ENCODE peak calls at places on chromosomes 1 and 21, in four cellular contexts. R is GM12878, Z is K562, N is HepG2. Q is an unnamed sample.
A peak's percentile ranks its signal among the peaks of the same experiment; 100 is the strongest.

GRCh38 chr1:230320804-230321203 is 105.3 kb downstream of the PGBD5 start:
- DNase-seq in R (no peak), Z (no peak), N (no peak), Q (no peak)

GRCh38 chr1:27408151-27408550 is 15.7 kb downstream of the GPR3 start:
- DNase-seq in R (no peak), Z (no peak), N (no peak), Q (no peak)

GRCh38 chr1:76330993-76331603 is 256.6 kb downstream of the ST6GALNAC3 start:
- DNase-seq in N (peak; percentile 18), R (no peak), Z (peak; percentile 53), Q (peak; percentile 75)

GRCh38 chr1:164638506-164639202 is 79.7 kb downstream of the PBX1 start:
- DNase-seq in Z (no peak), N (no peak), R (no peak), Q (no peak)

GRCh38 chr1:228781161-228781771 is 46.0 kb downstream of the RHOU start:
- DNase-seq in N (no peak), R (no peak), Z (no peak), Q (peak; percentile 80)

GRCh38 chr1:174964261-174964984 is 35.3 kb upstream of the CACYBP start:
- DNase-seq in Z (peak; percentile 30), N (no peak), R (no peak), Q (no peak)

GRCh38 chr1:220528049-220528678 is at the start of gene MARK1:
- DNase-seq in Z (peak; percentile 25), R (no peak), N (no peak), Q (peak; percentile 82)

GRCh38 chr1:199612976-199613774 is 414.3 kb upstream of the NR5A2 start:
- DNase-seq in R (no peak), N (no peak), Z (no peak), Q (no peak)

GRCh38 chr1:245116781-245117180 is 38.0 kb upstream of the KIF26B start:
- DNase-seq in Z (no peak), N (no peak), R (no peak), Q (no peak)

GRCh38 chr1:20319456-20319855 is 28.8 kb downstream of the VWA5B1 start:
- DNase-seq in N (no peak), R (no peak), Z (no peak), Q (no peak)

GRCh38 chr1:91779603-91780021 is 106.3 kb downstream of the TGFBR3 start:
- DNase-seq in Z (no peak), R (no peak), N (no peak), Q (no peak)

GRCh38 chr1:6026095-6026809 is 19.4 kb upstream of the KCNAB2 start:
- DNase-seq in N (peak; percentile 70), Z (peak; percentile 47), R (peak; percentile 83), Q (no peak)

GRCh38 chr1:154837034-154837678 is 32.9 kb downstream of the KCNN3 start:
- DNase-seq in N (no peak), Z (peak; percentile 51), R (no peak), Q (no peak)

GRCh38 chr21:39776589-39776988 is 31.6 kb downstream of the IGSF5 start:
- DNase-seq in Z (no peak), R (no peak), N (no peak), Q (no peak)

GRCh38 chr1:11898831-11899467 is 27.3 kb downstream of the KIAA2013 start:
- DNase-seq in Z (peak; percentile 50), R (no peak), N (no peak), Q (no peak)

GRCh38 chr1:101820080-101820479 is 176.6 kb downstream of the OLFM3 start:
- DNase-seq in N (peak; percentile 20), R (no peak), Z (no peak), Q (peak; percentile 33)

GRCh38 chr1:47682786-47683350 is 245.0 kb downstream of the FOXD2 start:
- DNase-seq in Z (no peak), R (no peak), N (no peak), Q (no peak)

GRCh38 chr1:244968431-244968830 is 104.1 kb upstream of the HNRNPU start:
- DNase-seq in Z (no peak), R (no peak), N (no peak), Q (no peak)

GRCh38 chr1:43422995-43423671 is 30.6 kb downstream of the HYI start:
- DNase-seq in R (no peak), N (no peak), Z (no peak), Q (no peak)

GRCh38 chr21:43192501-43193081 is 23.8 kb downstream of the CRYAA start:
- DNase-seq in Z (no peak), R (no peak), N (no peak), Q (no peak)

GRCh38 chr1:46645815-46646214 is 22.3 kb downstream of the ATPAF1 start:
- DNase-seq in N (no peak), R (no peak), Z (no peak), Q (no peak)

GRCh38 chr1:46647611-46648010 is 20.6 kb downstream of the ATPAF1 start:
- DNase-seq in N (no peak), R (no peak), Z (no peak), Q (no peak)

GRCh38 chr1:46646844-46647243 is 21.3 kb downstream of the ATPAF1 start:
- DNase-seq in Z (no peak), R (no peak), N (no peak), Q (no peak)

GRCh38 chr1:46643368-46643775 is 24.8 kb downstream of the ATPAF1 start:
- DNase-seq in N (peak; percentile 58), Z (no peak), R (no peak), Q (no peak)

GRCh38 chr1:46646331-46646730 is 21.8 kb downstream of the ATPAF1 start:
- DNase-seq in Z (no peak), N (no peak), R (no peak), Q (no peak)
- TF ChIP-seq TARDBP in Z (no peak), N (no peak), R (no peak), Q (no peak)

DNA sequence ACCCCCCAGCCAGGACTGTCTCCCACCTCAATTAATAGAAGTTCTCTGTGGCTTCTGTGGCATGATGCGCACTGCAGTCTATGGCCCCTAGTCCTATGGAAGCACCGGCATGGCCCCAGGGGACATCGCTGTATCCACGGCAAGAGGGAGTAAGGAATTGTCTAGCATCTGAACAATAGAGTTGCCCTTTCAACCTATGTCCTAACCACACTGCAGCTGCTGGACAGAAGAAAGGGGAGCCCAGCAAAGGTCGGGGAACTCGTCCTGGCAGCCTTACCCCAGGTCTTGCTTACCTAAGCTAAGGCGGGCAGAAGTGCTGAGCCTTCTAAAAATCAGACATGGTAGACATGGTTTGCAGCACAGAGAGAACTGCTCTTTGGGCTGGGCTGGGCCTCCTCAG is 103.3 kb upstream of the EDN2 start:
- DNase-seq in R (no peak), Z (no peak), N (no peak), Q (no peak)
- TF ChIP-seq BHLHE40 in R (no peak), Z (no peak), N (no peak), Q (no peak)

GRCh38 chr1:202104073-202104472 is 18.6 kb upstream of the GPR37L1 start:
- DNase-seq in Z (no peak), N (no peak), R (no peak), Q (no peak)

GRCh38 chr1:202107801-202108731 is 14.7 kb upstream of the GPR37L1 start:
- DNase-seq in R (no peak), Z (peak; percentile 58), N (no peak), Q (no peak)

GRCh38 chr1:202107321-202107761 is 15.4 kb upstream of the GPR37L1 start:
- DNase-seq in Z (no peak), N (no peak), R (no peak), Q (no peak)

GRCh38 chr1:202106340-202107284 is 16.1 kb upstream of the GPR37L1 start:
- DNase-seq in Z (peak; percentile 93), N (no peak), R (no peak), Q (no peak)

DNA sequence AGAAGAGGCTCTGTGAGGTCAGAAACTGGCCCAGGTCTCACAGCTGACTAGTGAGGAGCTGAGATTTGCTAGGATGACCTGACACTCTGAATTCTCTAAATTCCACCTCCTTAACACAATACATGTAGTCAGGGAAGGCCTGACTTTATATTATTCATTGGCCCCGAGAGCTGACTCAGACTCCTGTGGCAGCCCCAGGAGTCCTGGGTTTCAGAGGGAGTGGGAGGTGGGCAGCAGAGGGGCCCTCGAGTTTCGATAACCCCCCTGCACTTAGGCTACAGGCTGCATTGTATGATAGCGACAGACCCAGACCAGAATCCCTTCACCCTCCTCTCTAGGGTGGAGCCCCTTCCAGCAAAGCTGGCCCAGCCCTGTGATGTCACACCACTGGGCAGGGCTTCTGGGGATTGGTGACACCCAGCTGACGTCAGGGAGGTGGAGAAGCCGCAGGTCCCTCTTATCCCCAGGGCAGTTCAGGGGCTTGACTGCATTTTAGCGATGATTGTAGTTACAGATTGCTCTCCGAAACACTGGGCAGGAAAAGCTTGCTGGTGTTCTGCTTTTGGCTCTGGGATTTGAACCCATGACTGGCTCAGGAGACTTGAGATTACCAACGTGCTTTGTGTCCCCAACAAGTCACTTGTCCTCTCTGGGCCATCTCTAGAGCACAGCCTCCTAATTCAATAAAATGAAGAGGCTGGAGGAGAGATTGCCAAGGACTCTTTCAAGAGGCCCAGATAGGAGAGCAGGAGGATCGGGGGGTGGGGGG is 17.0 kb upstream of the GPR37L1 start:
- DNase-seq in Z (peak; percentile 97), R (no peak), N (no peak), Q (no peak)
- TF ChIP-seq FOXK2 in Z (no peak), R (no peak), N (no peak), Q (no peak)

GRCh38 chr1:187842406-187843165 is 1013.8 kb downstream of the PLA2G4A start:
- DNase-seq in Z (no peak), R (no peak), N (no peak), Q (no peak)
- TF ChIP-seq TARDBP in Z (no peak), R (no peak), N (no peak), Q (no peak)

Q was measured in HEK293T.